ENCODE peak calls at places on chromosome 14, in ten cellular contexts. I, K, M, C, T, N, U, P, F and J are unnamed samples.

GRCh38 chr14:99726538-99727095 is 42.5 kb downstream of the CYP46A1 start:
- DNase-seq in T (no peak), I (no peak), F (no peak), U (peak; percentile 56), M (no peak), N (no peak), C (no peak), P (no peak), K (no peak), J (no peak)

GRCh38 chr14:79596531-79596930 is 614.8 kb downstream of the DIO2 start:
- DNase-seq in M (no peak), C (no peak), U (no peak), F (peak; percentile 47), N (no peak), T (no peak), I (peak; percentile 75), K (no peak), P (no peak), J (no peak)

GRCh38 chr14:58428011-58428807 is 690 bp downstream of the KIAA0586 start:
- DNase-seq in M (no peak), F (peak; percentile 63), I (no peak), N (no peak), U (no peak), K (no peak), T (no peak), C (no peak), P (no peak), J (peak; percentile 34)

GRCh38 chr14:96925422-96925821 is 128.2 kb downstream of the VRK1 start:
- DNase-seq in N (no peak), M (no peak), I (no peak), F (no peak), P (no peak), T (no peak), U (no peak), C (no peak), K (no peak), J (no peak)

GRCh38 chr14:50012644-50013043 is 103.7 kb downstream of the VCPKMT start:
- DNase-seq in F (no peak), T (no peak), I (no peak), P (no peak), M (no peak), N (no peak), K (no peak), U (no peak), C (no peak), J (no peak)

GRCh38 chr14:54674342-54674741 is 107.4 kb downstream of the SAMD4A start:
- DNase-seq in K (no peak), U (no peak), P (no peak), C (no peak), I (no peak), F (no peak), N (no peak), T (no peak), M (no peak), J (no peak)

GRCh38 chr14:102362084-102362483 is 606 bp downstream of the CINP start:
- DNase-seq in K (no peak), U (no peak), C (no peak), P (peak; percentile 76), I (no peak), M (no peak), F (no peak), N (no peak), T (no peak), J (no peak)

GRCh38 chr14:56180754-56181542 is 62.7 kb downstream of the PELI2 start:
- DNase-seq in I (no peak), U (no peak), K (no peak), T (no peak), P (no peak), N (no peak), F (no peak), M (no peak), C (no peak), J (no peak)

GRCh38 chr14:101796479-101796878 is 35.0 kb downstream of the PPP2R5C start:
- DNase-seq in F (no peak), M (no peak), U (no peak), K (no peak), C (no peak), P (no peak), T (no peak), N (no peak), I (no peak), J (no peak)

GRCh38 chr14:36756221-36756620 is 94.6 kb downstream of the PAX9 start:
- DNase-seq in M (no peak), P (no peak), T (no peak), I (no peak), K (no peak), N (no peak), U (no peak), C (no peak), F (no peak), J (no peak)